ENCODE peak calls at places on chromosomes 11 and 22, in four cellular contexts. F, I, C and O are unnamed samples.

GRCh38 chr11:45173064-45173463 is 26.6 kb downstream of the PRDM11 start:
- DNase-seq in F (no peak), I (peak; percentile 9), C (no peak), O (no peak)

GRCh38 chr11:43936081-43936480 is 6.4 kb upstream of the C11orf96 start:
- DNase-seq in F (no peak), I (peak; percentile 10), C (no peak), O (no peak)

GRCh38 chr11:35823742-35824298 is 120.0 kb upstream of the LDLRAD3 start:
- DNase-seq in F (no peak), I (no peak), C (no peak), O (no peak)

GRCh38 chr11:57368106-57368826 is 12.7 kb downstream of the PRG3 start:
- DNase-seq in F (no peak), I (peak; percentile 23), C (no peak), O (no peak)

GRCh38 chr22:41555325-41555724 is 5.5 kb upstream of the CSDC2 start:
- DNase-seq in F (no peak), I (no peak), C (no peak), O (no peak)

GRCh38 chr22:27746918-27747317 is 54.6 kb downstream of the MN1 start:
- DNase-seq in F (no peak), I (no peak), C (no peak), O (no peak)

GRCh38 chr11:33942954-33943353 is 51.1 kb upstream of the LMO2 start:
- DNase-seq in F (peak; percentile 94), I (peak; percentile 69), C (peak; percentile 29), O (peak; percentile 94)

GRCh38 chr11:68012044-68012842 is 2.1 kb downstream of the ALDH3B1 start:
- DNase-seq in F (no peak), I (peak; percentile 40), C (no peak), O (no peak)

GRCh38 chr11:31819533-31820437 is 8.7 kb upstream of the PAX6 start:
- DNase-seq in F (no peak), I (no peak), C (no peak), O (no peak)

GRCh38 chr11:85167038-85167437 is 460.1 kb downstream of the DLG2 start:
- DNase-seq in F (peak; percentile 21), I (peak; percentile 51), C (no peak), O (peak; percentile 1)

GRCh38 chr11:108117746-108118371 is 3.5 kb upstream of the ACAT1 start:
- DNase-seq in F (peak; percentile 60), I (peak; percentile 73), C (peak; percentile 20), O (peak; percentile 41)

GRCh38 chr11:10208045-10208674 is 85.9 kb downstream of the SBF2 start:
- DNase-seq in F (peak; percentile 30), I (peak; percentile 74), C (peak; percentile 44), O (peak; percentile 13)

GRCh38 chr11:67666303-67666645 is 8.1 kb downstream of the ALDH3B2 start:
- DNase-seq in F (no peak), I (no peak), C (no peak), O (no peak)

GRCh38 chr11:13984616-13985474 is 22.3 kb downstream of the SPON1 start:
- DNase-seq in F (peak; percentile 85), I (peak; percentile 75), C (no peak), O (peak; percentile 81)

GRCh38 chr11:111983187-111983986 is 41.8 kb upstream of the DLAT start:
- DNase-seq in F (peak; percentile 73), I (peak; percentile 63), C (no peak), O (peak; percentile 67)

GRCh38 chr22:40265783-40266182 is 80.5 kb upstream of the ADSL start:
- DNase-seq in F (no peak), I (no peak), C (no peak), O (no peak)

GRCh38 chr22:45563362-45564040 is 60.8 kb downstream of the FBLN1 start:
- DNase-seq in F (no peak), I (no peak), C (no peak), O (no peak)

GRCh38 chr11:86799680-86800075 is 664 bp upstream of the PRSS23 start:
- DNase-seq in F (no peak), I (no peak), C (no peak), O (no peak)

GRCh38 chr11:73478737-73479347 is 102.6 kb downstream of the RELT start:
- DNase-seq in F (peak; percentile 26), I (peak; percentile 74), C (peak; percentile 51), O (peak; percentile 18)

GRCh38 chr11:62896049-62896448 is 15.4 kb downstream of the SLC3A2 start:
- DNase-seq in F (no peak), I (peak; percentile 22), C (no peak), O (no peak)

GRCh38 chr11:77091146-77091940 is 11.3 kb upstream of the OMP start:
- DNase-seq in F (peak; percentile 57), I (peak; percentile 93), C (peak; percentile 64), O (no peak)

GRCh38 chr11:88266919-88267318 is 70.6 kb downstream of the CTSC start:
- DNase-seq in F (no peak), I (no peak), C (no peak), O (no peak)

GRCh38 chr11:47130541-47130940 is 46.1 kb downstream of the ARFGAP2 start:
- DNase-seq in F (no peak), I (no peak), C (no peak), O (no peak)

GRCh38 chr11:122363306-122363705 is 247.3 kb upstream of the BLID start:
- DNase-seq in F (no peak), I (no peak), C (no peak), O (no peak)

GRCh38 chr22:39234157-39234793 is 10.5 kb downstream of the PDGFB start:
- DNase-seq in F (peak; percentile 60), I (no peak), C (no peak), O (peak; percentile 51)

GRCh38 chr11:85847436-85847835 is 7.7 kb upstream of the CCDC83 start:
- DNase-seq in F (no peak), I (no peak), C (no peak), O (no peak)

DNA sequence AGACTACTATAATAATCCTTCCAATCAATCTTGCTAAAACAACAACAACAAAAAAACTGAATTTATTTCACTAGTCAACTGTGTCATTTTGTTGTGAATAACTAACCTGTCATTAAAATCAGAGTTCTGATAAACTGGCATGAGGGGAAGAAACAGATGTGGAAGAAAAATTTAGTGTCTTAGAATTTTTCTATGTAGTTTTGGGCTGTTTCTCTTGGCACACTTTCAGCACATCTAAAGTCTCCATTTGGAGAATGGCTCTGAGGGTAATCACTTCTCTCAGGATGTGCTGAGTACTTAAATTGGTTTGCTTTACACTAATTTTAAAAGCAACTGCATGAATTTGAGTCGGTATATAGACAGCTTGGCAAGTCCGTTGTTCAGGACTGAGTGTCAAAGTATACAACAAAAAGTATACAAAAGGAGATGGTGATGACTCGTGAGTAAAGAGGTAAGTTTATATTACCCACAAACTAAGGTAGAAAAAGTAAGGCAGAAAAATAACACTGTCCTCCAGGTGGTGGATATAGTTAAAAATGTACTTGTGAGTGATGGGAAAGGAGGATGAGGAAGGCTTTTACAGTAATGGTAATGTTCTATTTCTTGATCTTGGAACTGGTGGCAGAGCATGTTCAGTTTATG is 10.2 kb downstream of the HTATIP2 start:
- DNase-seq in F (no peak), I (peak; percentile 11), C (no peak), O (no peak)
- H3K4me2 ChIP-seq in F (no peak overlapping the region), I (peak overlapping the region; percentile 2), C (no peak overlapping the region), O (no peak overlapping the region)

DNA sequence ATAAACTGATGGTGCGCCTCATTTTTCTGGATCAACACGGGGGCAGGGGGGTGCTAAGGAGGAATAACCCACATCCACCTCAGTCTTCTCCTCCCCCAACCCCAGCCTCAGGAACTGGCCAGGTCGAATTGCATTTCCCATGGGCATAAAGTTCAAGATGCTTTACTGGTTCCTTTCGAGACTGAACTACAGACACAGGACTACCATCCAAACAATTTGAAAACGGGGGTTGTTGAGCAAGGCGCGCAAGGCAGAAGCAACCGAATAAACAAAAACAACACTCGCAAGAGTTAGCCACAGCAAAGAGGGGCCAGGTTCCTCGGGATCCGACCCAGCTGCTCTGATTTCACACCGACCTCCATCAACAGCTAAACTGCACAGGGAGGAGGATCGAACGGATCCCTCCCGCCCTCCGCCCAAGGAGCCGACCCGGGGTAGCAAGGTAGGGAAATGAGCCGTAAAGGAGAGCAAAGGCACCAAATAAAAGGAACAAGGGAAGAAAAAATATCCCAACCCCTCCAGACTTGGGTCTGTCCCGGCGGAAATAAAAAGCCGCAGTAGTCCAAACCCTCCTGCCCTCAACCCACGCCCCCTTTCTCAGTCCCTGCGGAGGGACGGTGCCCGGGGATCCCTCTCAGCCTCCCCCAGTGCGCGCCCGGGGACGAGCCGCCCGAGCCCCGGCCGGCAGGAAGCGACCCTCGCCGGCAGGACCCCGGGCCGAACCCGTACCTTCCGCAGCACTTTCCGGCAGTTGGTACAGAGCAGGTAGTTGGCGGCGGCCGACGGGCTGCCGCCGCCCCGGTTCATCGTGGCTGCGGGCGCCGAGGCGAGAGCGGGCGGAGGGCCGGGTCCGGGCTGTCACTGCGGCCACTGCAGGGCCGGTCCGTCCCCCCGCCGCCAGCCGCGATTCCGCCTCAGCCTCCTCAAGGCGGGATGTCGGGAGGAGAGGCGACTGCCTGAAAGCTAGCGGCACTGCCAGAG is 658 bp downstream of the SESN3 start:
- DNase-seq in F (peak; percentile 15), I (no peak), C (peak; percentile 42), O (no peak)
- TF ChIP-seq EZH2 in F (peak; percentile 53), I (peak; percentile 90), C (no peak), O (no peak)

GRCh38 chr11:89491141-89491690 is at the start of gene NOX4:
- DNase-seq in F (peak; percentile 81), I (no peak), C (no peak), O (peak; percentile 70)

GRCh38 chr11:89487016-89487415 is 4.2 kb downstream of the NOX4 start:
- DNase-seq in F (peak; percentile 71), I (no peak), C (no peak), O (peak; percentile 53)

DNA sequence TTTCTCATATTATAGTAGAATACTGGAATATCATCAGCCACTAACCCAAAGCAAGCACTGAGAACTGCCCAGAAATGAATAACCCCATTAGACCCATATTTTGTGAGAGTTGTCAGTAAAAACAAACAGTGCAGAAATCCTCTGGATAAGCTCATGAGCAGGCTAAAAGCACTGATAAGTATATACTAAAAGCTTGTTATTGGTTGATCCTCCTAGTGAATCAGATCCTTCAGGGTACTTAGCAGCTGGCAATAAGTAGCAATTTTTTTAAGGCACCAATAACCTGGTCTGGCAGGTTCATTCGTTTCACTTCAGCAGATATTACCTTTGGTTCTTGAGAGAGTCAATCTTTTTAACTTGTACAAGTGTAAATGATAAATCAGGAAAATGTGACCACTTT is 1.2 kb downstream of the NOX4 start:
- DNase-seq in F (peak; percentile 76), I (no peak), C (no peak), O (peak; percentile 66)
- H3K4me2 ChIP-seq in F (no peak overlapping the region), I (no peak overlapping the region), C (no peak overlapping the region), O (peak overlapping the region; percentile 95)

DNA sequence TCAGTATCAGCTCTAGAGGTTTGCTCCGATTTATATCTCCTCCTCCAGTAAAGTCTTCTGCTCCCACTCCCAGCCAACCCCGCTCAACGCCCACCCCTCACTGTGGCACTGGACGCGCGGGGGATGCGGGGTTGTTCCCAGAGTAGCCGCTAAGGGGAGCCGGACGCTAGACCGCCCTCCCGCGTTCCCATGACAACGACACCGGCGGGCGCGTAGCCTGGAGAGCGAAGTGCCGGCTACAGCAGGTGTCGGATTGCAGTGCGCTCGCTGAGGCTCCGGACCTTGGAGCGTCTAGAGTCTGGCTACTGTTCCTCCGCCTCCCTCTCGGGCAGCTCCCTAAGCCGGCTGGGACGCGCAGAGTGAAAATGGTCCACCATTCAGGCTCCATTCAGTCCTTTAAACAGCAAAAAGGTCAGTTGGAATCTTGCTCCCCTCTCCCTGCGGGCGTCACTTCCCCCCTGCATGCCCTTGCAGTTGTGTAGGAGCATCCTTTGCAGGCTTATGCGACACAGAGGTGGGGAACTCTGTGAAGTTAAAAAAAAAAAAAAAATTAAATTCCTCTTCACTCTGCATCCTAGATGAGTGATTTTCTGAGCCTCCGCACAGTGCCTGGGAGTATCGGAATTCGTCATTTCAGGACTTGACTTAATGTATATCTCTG is at the start of gene ANO3:
- DNase-seq in F (peak; percentile 84), I (peak; percentile 63), C (peak; percentile 52), O (peak; percentile 77)
- TF ChIP-seq EZH2 in F (no peak), I (no peak), C (peak; percentile 8), O (peak; percentile 44)